ENCODE peak calls at places on chromosomes 1 and 21, in seven cellular contexts. W, M, I, T, Y, Q and P are unnamed samples.

GRCh38 chr21:36487641-36488307 is 7.9 kb upstream of the CLDN14 start:
- DNase-seq in W (no peak), M (no peak), I (peak; percentile 64), T (no peak), Y (no peak), Q (no peak), P (peak; percentile 85)

GRCh38 chr1:25519624-25520023 is 23.8 kb upstream of the LDLRAP1 start:
- DNase-seq in W (no peak), M (peak; percentile 63), I (peak; percentile 84), T (no peak), Y (no peak), Q (no peak), P (no peak)

GRCh38 chr1:85328713-85329376 is 52.4 kb upstream of the BCL10 start:
- DNase-seq in W (peak; percentile 99), M (peak; percentile 96), I (peak; percentile 99), T (peak; percentile 6), Y (peak; percentile 67), Q (no peak), P (peak; percentile 86)

GRCh38 chr1:231170875-231171274 is 9.0 kb downstream of the TRIM67 start:
- DNase-seq in W (peak; percentile 53), M (no peak), I (no peak), T (no peak), Y (no peak), Q (no peak), P (no peak)

GRCh38 chr1:169089776-169090175 is 16.7 kb upstream of the ATP1B1 start:
- DNase-seq in W (no peak), M (no peak), I (no peak), T (no peak), Y (no peak), Q (no peak), P (no peak)

GRCh38 chr1:234515411-234515810 is 36.4 kb upstream of the TARBP1 start:
- DNase-seq in W (peak; percentile 88), M (peak; percentile 51), I (peak; percentile 59), T (no peak), Y (no peak), Q (no peak), P (no peak)

GRCh38 chr1:229192031-229192430 is 78.9 kb upstream of the RAB4A start:
- DNase-seq in W (no peak), M (peak; percentile 39), I (peak; percentile 35), T (no peak), Y (no peak), Q (no peak), P (peak; percentile 86)

GRCh38 chr1:101257500-101258325 is 20.9 kb downstream of the S1PR1 start:
- DNase-seq in W (no peak), M (no peak), I (no peak), T (no peak), Y (no peak), Q (no peak), P (no peak)

GRCh38 chr1:43847290-43847689 is 86.3 kb upstream of the ARTN start:
- DNase-seq in W (no peak), M (peak; percentile 37), I (no peak), T (no peak), Y (no peak), Q (no peak), P (peak; percentile 29)

GRCh38 chr1:160550572-160551034 is 27.5 kb upstream of the SLAMF6 start:
- DNase-seq in W (peak; percentile 65), M (no peak), I (no peak), T (no peak), Y (peak; percentile 68), Q (peak; percentile 81), P (no peak)

GRCh38 chr21:28419110-28419509 is 573.6 kb downstream of the LTN1 start:
- DNase-seq in W (no peak), M (peak; percentile 25), I (peak; percentile 90), T (no peak), Y (no peak), Q (no peak), P (no peak)

GRCh38 chr1:29698033-29698432 is 461.7 kb downstream of the PTPRU start:
- DNase-seq in W (peak; percentile 86), M (peak; percentile 60), I (peak; percentile 59), T (peak; percentile 57), Y (peak; percentile 83), Q (peak; percentile 77), P (no peak)

GRCh38 chr1:207890136-207890738 is 20.7 kb downstream of the CD34 start:
- DNase-seq in W (no peak), M (peak; percentile 85), I (peak; percentile 67), T (no peak), Y (no peak), Q (no peak), P (peak; percentile 36)

GRCh38 chr1:20552728-20553571 is 577 bp downstream of the FAM43B start:
- DNase-seq in W (peak; percentile 57), M (peak; percentile 42), I (peak; percentile 11), T (peak; percentile 46), Y (peak; percentile 51), Q (peak; percentile 77), P (peak; percentile 60)

GRCh38 chr1:991895-992294 is 8.0 kb downstream of the HES4 start:
- DNase-seq in W (no peak), M (peak; percentile 50), I (no peak), T (no peak), Y (no peak), Q (no peak), P (no peak)

DNA sequence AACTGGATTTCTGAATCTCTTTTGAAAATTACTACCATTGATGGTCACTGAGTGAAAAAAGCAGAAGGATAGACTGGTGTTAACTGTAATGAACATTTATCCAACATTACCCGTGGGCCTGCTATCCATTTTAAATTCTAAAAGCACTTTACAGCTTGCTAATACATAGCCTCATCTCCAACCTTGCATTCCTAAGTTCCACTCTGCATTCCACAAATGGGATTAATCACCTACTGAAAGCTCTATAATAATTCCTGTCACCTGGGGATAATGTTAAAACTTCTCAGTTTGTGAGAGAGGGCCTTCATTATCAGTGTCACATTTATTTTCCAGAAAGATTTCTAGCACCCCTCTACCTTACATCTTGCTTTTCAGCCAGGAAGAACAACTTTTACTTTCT is 38.2 kb downstream of the PTPRC start:
- DNase-seq in W (no peak), M (no peak), I (no peak), T (no peak), Y (no peak), Q (no peak), P (peak; percentile 29)
- H3K4ac ChIP-seq in W (no peak overlapping the region), M (no peak overlapping the region), I (no peak overlapping the region), T (no peak overlapping the region), Y (no peak overlapping the region), Q (no peak overlapping the region), P (no peak overlapping the region)

GRCh38 chr1:10288059-10288615 is 77.8 kb downstream of the KIF1B start:
- DNase-seq in W (no peak), M (no peak), I (no peak), T (no peak), Y (no peak), Q (no peak), P (no peak)
- H3K4ac ChIP-seq in W (no peak overlapping the region), M (no peak overlapping the region), I (no peak overlapping the region), T (no peak overlapping the region), Y (no peak overlapping the region), Q (no peak overlapping the region), P (no peak overlapping the region)

DNA sequence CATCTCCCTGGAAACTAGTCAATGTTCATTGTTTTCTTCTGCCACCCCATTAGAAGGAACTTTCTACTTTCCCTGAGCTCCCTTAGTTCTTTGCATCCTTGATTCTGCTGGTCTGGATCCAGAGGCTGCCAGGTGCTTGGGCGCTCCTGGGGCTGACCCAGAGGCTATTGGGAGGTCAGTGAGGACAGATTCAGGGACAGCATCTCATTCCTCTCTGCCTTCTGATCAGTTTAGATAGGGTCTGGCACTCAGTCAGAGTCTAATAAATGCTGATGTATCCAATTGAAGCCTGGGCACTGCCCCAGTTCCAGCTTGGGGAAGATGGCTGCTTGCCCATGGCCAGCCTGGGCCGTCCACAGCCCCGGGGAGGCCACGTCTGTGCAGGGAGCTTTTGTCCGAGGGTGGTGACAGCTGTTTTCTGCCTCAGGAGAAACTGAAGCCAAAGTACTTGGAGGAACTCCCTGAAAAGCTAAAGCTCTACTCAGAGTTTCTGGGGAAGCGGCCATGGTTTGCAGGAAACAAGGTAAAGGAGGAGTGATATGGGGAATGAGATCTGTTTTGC is 2.3 kb downstream of the GSTM1 start:
- DNase-seq in W (no peak), M (no peak), I (no peak), T (no peak), Y (no peak), Q (no peak), P (no peak)
- H3K4ac ChIP-seq in W (no peak overlapping the region), M (no peak overlapping the region), I (no peak overlapping the region), T (no peak overlapping the region), Y (no peak overlapping the region), Q (no peak overlapping the region), P (no peak overlapping the region)

GRCh38 chr1:155063550-155064108 is at the start of gene EFNA4:
- DNase-seq in W (peak; percentile 96), M (peak; percentile 91), I (peak; percentile 80), T (peak; percentile 90), Y (peak; percentile 95), Q (peak; percentile 94), P (peak; percentile 85)

GRCh38 chr1:155062702-155063411 is 683 bp upstream of the EFNA4 start:
- DNase-seq in W (peak; percentile 82), M (peak; percentile 69), I (peak; percentile 33), T (peak; percentile 73), Y (peak; percentile 87), Q (peak; percentile 99), P (peak; percentile 64)

GRCh38 chr1:155062151-155062686 is 1.3 kb upstream of the EFNA4 start:
- DNase-seq in W (peak; percentile 66), M (no peak), I (no peak), T (peak; percentile 55), Y (peak; percentile 80), Q (peak; percentile 87), P (no peak)

GRCh38 chr1:155064813-155065436 is 1.4 kb downstream of the EFNA4 start:
- DNase-seq in W (peak; percentile 78), M (no peak), I (no peak), T (no peak), Y (no peak), Q (no peak), P (no peak)

DNA sequence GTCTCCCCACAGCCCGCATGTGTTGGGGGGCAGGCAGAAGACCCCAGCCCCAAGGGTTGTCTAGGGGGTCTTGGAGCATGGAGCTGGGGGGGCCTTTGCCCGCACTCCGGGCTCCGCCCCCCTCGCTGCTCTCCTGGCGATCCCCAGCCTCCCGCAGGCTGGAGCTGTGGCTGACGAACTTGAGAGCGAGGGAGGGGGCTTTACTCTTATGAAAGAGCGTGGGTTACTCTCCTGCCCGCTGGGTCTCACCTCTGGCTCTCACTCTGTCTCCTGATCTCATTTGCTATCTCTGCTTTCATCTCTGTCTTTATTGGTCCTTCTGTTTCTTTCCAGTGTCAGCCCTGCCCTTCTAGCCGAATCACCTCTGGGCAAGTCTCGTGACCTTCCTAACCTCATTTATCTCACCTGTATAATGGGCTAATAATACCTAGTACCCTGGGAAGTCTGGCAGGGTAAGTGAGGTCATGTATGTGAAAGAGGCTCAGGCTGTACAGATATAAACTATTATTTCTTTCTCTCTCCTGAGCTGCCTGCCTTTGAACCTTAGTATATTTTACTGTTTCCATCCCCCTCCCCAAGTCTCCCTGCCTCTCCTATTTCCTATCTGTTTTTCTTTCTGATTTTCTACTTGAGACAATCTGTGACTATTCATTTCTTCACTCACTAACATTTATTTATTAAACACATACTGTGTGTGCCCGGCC is 721 bp downstream of the EFNA4 start:
- DNase-seq in W (peak; percentile 90), M (peak; percentile 49), I (peak; percentile 29), T (peak; percentile 53), Y (peak; percentile 72), Q (no peak), P (peak; percentile 67)
- H3K4ac ChIP-seq in W (peak overlapping the region; percentile 44), M (no peak overlapping the region), I (no peak overlapping the region), T (no peak overlapping the region), Y (no peak overlapping the region), Q (no peak overlapping the region), P (peak overlapping the region; percentile 82)